ENCODE peak calls at places on chromosomes 6 and 20, in nine cellular contexts. X is body of pancreas, G is aorta, S is cardiac muscle cell, Y is left lung, P is endothelial cell of umbilical vein, N is ascending aorta, Q is fibroblast of lung, T is transverse colon. F is an unnamed sample. For H3K36me3, the result is how much of the 10 kb centered on the place peaks cover.

GRCh38 chr6:43993881-43994523 is 133.2 kb downstream of the MRPL14 start:
- DNase-seq in T (no peak), G (no peak), N (no peak), P (no peak), Q (no peak), S (no peak), X (peak), Y (no peak), F (peak)

GRCh38 chr6:169416249-169416648 is 162.6 kb upstream of the THBS2 start:
- DNase-seq in N (no peak), P (no peak), Y (no peak), Q (no peak), G (no peak), X (no peak), S (no peak), T (no peak), F (no peak)

GRCh38 chr20:20440473-20440872 is 72.6 kb downstream of the INSM1 start:
- DNase-seq in T (no peak), X (no peak), P (no peak), Y (no peak), S (no peak), Q (no peak), N (no peak), G (no peak), F (no peak)

GRCh38 chr6:53803081-53803860 is 8.5 kb downstream of the LRRC1 start:
- DNase-seq in G (no peak), S (no peak), X (no peak), P (no peak), Y (no peak), T (no peak), Q (peak), N (no peak), F (no peak)

GRCh38 chr20:9628589-9628988 is 114.2 kb downstream of the LAMP5 start:
- DNase-seq in X (no peak), Q (no peak), S (no peak), P (no peak), T (no peak), Y (no peak), N (no peak), G (no peak), F (no peak)

GRCh38 chr6:118708055-118708454 is 56.7 kb upstream of the CEP85L start:
- DNase-seq in X (no peak), Y (no peak), G (no peak), P (peak), T (no peak), N (no peak), S (peak), Q (peak), F (no peak)

GRCh38 chr6:138981416-138981815 is 6.6 kb downstream of the REPS1 start:
- DNase-seq in N (no peak), S (peak), Q (peak), P (no peak), X (no peak), Y (no peak), G (no peak), T (no peak), F (no peak)

GRCh38 chr6:98941319-98941718 is 6.4 kb downstream of the FBXL4 start:
- DNase-seq in X (no peak), Y (no peak), Q (peak), P (no peak), G (no peak), T (no peak), S (peak), N (no peak), F (no peak)

GRCh38 chr20:11178946-11179654 is 505.3 kb upstream of the JAG1 start:
- DNase-seq in P (peak), T (no peak), Q (peak), S (peak), N (no peak), G (no peak), Y (no peak), X (no peak), F (no peak)

GRCh38 chr6:129680633-129681032 is 29.3 kb downstream of the ARHGAP18 start:
- DNase-seq in X (no peak), N (no peak), Q (no peak), T (no peak), Y (no peak), S (no peak), G (no peak), P (no peak), F (no peak)

GRCh38 chr6:34457747-34458462 is 8.0 kb upstream of the PACSIN1 start:
- DNase-seq in X (no peak), S (no peak), Q (no peak), P (no peak), Y (no peak), T (no peak), G (no peak), N (no peak), F (peak)

GRCh38 chr6:161048636-161049035 is 57.1 kb downstream of the MAP3K4 start:
- DNase-seq in T (no peak), X (no peak), S (peak), G (no peak), N (no peak), Q (peak), Y (no peak), P (no peak), F (no peak)

GRCh38 chr6:6781172-6781876 is 192.8 kb downstream of the LY86 start:
- DNase-seq in P (no peak), T (no peak), S (peak), Y (peak), Q (peak), G (peak), N (no peak), X (peak), F (no peak)

GRCh38 chr6:8739454-8739853 is 304.1 kb upstream of the SLC35B3 start:
- DNase-seq in S (no peak), N (no peak), P (no peak), Y (no peak), Q (no peak), G (no peak), X (no peak), T (no peak), F (no peak)

GRCh38 chr20:32789896-32790750 is 27.9 kb downstream of the DNMT3B start:
- DNase-seq in P (peak), G (peak), Y (peak), Q (peak), X (peak), S (peak), N (no peak), T (peak), F (peak)

GRCh38 chr6:158220786-158221442 is 52.8 kb downstream of the GTF2H5 start:
- DNase-seq in Y (peak), S (peak), T (peak), G (peak), Q (peak), P (peak), X (peak), N (peak), F (peak)

GRCh38 chr6:53326372-53327016 is 22.3 kb downstream of the ELOVL5 start:
- DNase-seq in P (peak), N (peak), T (peak), Y (peak), Q (peak), X (peak), G (peak), S (peak), F (no peak)

GRCh38 chr6:42629845-42630244 is 66.0 kb downstream of the UBR2 start:
- DNase-seq in N (no peak), X (no peak), T (no peak), P (no peak), G (no peak), Q (no peak), S (no peak), Y (no peak), F (no peak)

GRCh38 chr20:6700563-6701328 is 66.7 kb upstream of the BMP2 start:
- DNase-seq in Y (peak), T (peak), X (peak), N (no peak), S (no peak), G (peak), Q (no peak), P (peak), F (no peak)

GRCh38 chr20:40276291-40276690 is 412.7 kb downstream of the MAFB start:
- DNase-seq in T (no peak), Q (no peak), P (no peak), S (peak), Y (no peak), X (no peak), G (peak), N (no peak), F (no peak)

GRCh38 chr6:30690403-30691207 is at the start of gene NRM:
- DNase-seq in Y (peak), T (peak), P (peak), Q (peak), N (peak), S (peak), G (peak), X (peak), F (peak)

GRCh38 chr6:113645576-113645970 is 211.6 kb upstream of the MARCKS start:
- DNase-seq in P (no peak), Y (no peak), S (peak), G (no peak), X (peak), T (peak), Q (peak), N (no peak), F (no peak)

GRCh38 chr20:39269031-39269461 is 306.9 kb downstream of the DHX35 start:
- DNase-seq in X (peak), Q (peak), G (no peak), S (peak), N (no peak), Y (peak), T (peak), P (no peak), F (peak)

GRCh38 chr6:43973351-43973750 is 153.9 kb downstream of the MRPL14 start:
- DNase-seq in S (no peak), Y (no peak), X (peak), G (no peak), T (no peak), N (no peak), P (no peak), Q (no peak), F (peak)

GRCh38 chr6:22770042-22770441 is 200.7 kb downstream of the HDGFL1 start:
- DNase-seq in T (no peak), S (no peak), P (no peak), Y (no peak), X (no peak), Q (no peak), N (no peak), G (no peak), F (no peak)

GRCh38 chr20:5078399-5078958 is 41.3 kb downstream of the PCNA start:
- DNase-seq in Y (peak), X (peak), P (peak), Q (peak), G (peak), T (peak), N (peak), S (peak), F (no peak)

GRCh38 chr6:161128680-161129196 is 137.2 kb downstream of the MAP3K4 start:
- DNase-seq in T (no peak), S (peak), G (no peak), X (no peak), Y (no peak), N (no peak), P (no peak), Q (peak), F (no peak)

GRCh38 chr6:27078734-27079357 is 168.7 kb upstream of the PRSS16 start:
- DNase-seq in G (no peak), S (peak), T (peak), Y (no peak), N (no peak), P (peak), X (peak), Q (peak), F (peak)

GRCh38 chr6:701215-701614 is 8.3 kb upstream of the EXOC2 start:
- DNase-seq in P (no peak), N (no peak), T (no peak), X (no peak), S (no peak), Q (no peak), G (no peak), Y (no peak), F (no peak)

GRCh38 chr20:6739406-6739805 is 28.1 kb upstream of the BMP2 start:
- DNase-seq in S (peak), Q (no peak), Y (no peak), G (no peak), X (no peak), N (no peak), T (no peak), P (no peak), F (no peak)

GRCh38 chr6:80742481-80742880 is 636.0 kb downstream of the BCKDHB start:
- DNase-seq in Q (peak), G (no peak), S (peak), T (no peak), X (no peak), P (peak), N (no peak), Y (no peak), F (no peak)

GRCh38 chr20:49230021-49230420 is 10.8 kb downstream of the DDX27 start:
- DNase-seq in Q (no peak), T (no peak), G (no peak), S (no peak), N (no peak), P (no peak), Y (no peak), X (no peak), F (no peak)

GRCh38 chr6:145148392-145149175 is 586.7 kb downstream of the EPM2A start:
- DNase-seq in Y (peak), N (no peak), Q (peak), G (no peak), T (no peak), S (peak), X (peak), P (no peak), F (no peak)

GRCh38 chr6:108608453-108609275 is 47.9 kb downstream of the FOXO3 start:
- DNase-seq in G (no peak), Y (no peak), T (no peak), N (no peak), P (no peak), S (no peak), Q (peak), X (no peak), F (no peak)

GRCh38 chr6:37738216-37738615 is 40.5 kb upstream of the MDGA1 start:
- DNase-seq in S (no peak), N (no peak), G (no peak), X (no peak), T (no peak), Q (no peak), Y (no peak), P (no peak), F (no peak)

GRCh38 chr6:37735722-37736121 is 38.0 kb upstream of the MDGA1 start:
- DNase-seq in P (no peak), X (no peak), S (no peak), G (no peak), T (no peak), N (no peak), Q (no peak), Y (no peak), F (no peak)

GRCh38 chr6:37741757-37742400 is 44.2 kb upstream of the MDGA1 start:
- DNase-seq in Q (no peak), P (peak), N (no peak), Y (no peak), X (peak), S (peak), T (peak), G (no peak), F (peak)

GRCh38 chr6:37742401-37742760 is 44.7 kb upstream of the MDGA1 start:
- DNase-seq in N (no peak), S (no peak), X (no peak), T (no peak), Y (no peak), P (no peak), Q (no peak), G (no peak), F (no peak)

DNA sequence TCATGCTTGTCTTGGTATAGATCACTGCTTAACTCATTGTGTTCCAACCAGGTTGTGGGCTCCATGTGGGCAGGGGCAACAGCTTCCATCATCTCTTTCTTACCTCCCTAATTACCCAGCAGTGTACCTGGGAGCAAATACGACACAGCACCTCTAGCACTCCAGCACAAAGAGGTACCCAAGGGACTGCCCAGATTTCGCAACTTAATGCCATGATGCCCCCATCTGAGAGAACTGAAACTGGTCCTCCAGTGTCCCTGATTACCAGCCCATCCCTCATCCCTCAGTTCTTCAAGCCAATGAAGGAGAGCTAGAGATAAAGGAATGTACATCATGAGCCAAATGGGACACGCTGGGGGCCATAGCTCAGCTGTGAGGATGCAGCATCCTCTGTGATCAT is 41.9 kb upstream of the MDGA1 start:
- DNase-seq in P (no peak), Q (no peak), T (no peak), Y (no peak), G (no peak), N (no peak), S (no peak), X (no peak), F (no peak)
- H3K36me3 ChIP-seq in P (under half), Q (under half), T (under half), Y (under half), G (under half), N (under half), S (under half), X (under half), F (under half)

DNA sequence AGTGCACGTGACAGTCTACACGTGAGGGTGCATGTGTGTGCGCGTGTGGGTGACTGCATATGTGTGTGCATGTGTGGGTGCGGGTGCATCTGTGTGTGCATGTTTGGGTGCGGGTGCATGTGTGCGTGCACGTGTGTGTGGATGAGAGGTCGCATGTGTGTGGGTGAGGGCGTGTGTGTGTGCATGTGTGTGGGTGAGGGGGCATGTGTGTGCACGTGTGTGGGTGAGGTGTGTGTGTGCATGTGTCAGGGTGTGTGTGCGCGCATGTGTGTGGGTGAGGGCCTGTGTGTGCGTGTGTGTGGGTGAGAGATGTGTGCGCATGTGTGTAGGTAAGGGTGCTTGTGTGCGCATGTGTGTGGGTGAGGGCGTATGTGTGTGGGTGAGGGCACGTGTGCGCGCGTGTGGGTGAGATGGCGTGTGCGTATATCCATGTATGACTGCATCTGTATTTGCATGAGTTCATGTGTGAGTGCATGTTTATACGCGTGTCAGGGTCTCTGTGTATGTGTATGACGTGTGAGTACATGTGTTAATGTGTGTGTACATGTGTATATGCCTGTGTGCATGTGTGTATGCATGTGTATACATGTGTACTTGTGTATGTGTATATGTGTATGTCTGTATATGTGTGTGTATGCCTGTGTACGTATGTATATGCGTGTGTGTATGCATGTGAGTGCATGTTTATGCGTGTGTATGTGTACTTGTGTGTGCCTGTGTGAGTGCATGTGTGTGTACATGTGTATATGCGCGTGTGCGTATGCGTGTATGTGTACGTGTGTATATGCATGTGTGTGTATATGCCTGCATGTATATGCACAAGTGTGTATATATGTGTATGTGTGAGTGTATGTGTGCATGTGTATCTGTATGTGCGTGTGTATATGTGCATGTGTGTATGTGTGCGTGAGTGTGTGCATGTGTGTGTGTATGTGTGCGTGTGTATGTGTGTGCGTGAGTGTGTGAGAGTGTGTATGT is 4.1 kb upstream of the LIME1 start:
- DNase-seq in G (no peak), Y (no peak), X (no peak), P (no peak), S (no peak), T (no peak), N (no peak), Q (no peak), F (no peak)
- H3K36me3 ChIP-seq in G (under half), Y (under half), X (under half), P (under half), S (under half), T (under half), N (under half), Q (under half), F (under half)

GRCh38 chr20:56634307-56634706 is 5.2 kb downstream of the TFAP2C start:
- DNase-seq in T (no peak), Q (no peak), S (no peak), X (no peak), P (no peak), G (no peak), Y (no peak), N (no peak), F (no peak)

GRCh38 chr20:56636701-56637100 is 7.6 kb downstream of the TFAP2C start:
- DNase-seq in P (no peak), S (no peak), G (no peak), X (no peak), N (no peak), Y (no peak), Q (peak), T (no peak), F (no peak)

GRCh38 chr20:56631990-56632327 is 2.9 kb downstream of the TFAP2C start:
- DNase-seq in N (no peak), S (no peak), Y (no peak), P (no peak), G (no peak), X (no peak), Q (no peak), T (no peak), F (no peak)

GRCh38 chr20:56634735-56635422 is 5.8 kb downstream of the TFAP2C start:
- DNase-seq in N (no peak), S (no peak), P (no peak), Y (no peak), Q (no peak), X (no peak), T (no peak), G (no peak), F (peak)

DNA sequence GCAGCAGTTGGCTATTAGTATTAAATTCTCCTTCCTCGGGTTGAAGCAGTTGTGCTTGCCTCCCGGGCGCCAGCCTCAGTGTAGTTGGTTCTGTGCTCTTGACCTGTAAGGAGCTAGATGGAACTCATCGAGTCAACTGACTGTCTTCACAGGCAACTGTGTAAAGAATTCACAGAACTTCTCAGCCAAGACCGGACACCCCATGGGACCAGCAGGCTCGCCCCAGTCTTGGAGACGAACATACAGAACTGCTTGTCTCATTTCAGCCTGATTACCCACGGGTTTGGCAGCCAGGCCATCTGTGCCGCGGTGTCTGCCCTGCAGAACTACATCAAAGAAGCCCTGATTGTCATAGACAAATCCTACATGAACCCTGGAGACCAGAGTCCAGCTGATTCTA is 8.5 kb downstream of the TFAP2C start:
- DNase-seq in N (no peak), X (no peak), Y (no peak), T (no peak), Q (no peak), S (no peak), G (no peak), P (no peak), F (no peak)
- H3K36me3 ChIP-seq in N (under half), X (under half), Y (under half), T (under half), Q (under half), S (under half), G (under half), P (under half), F (under half)

GRCh38 chr20:13915244-13915643 is 75.2 kb downstream of the SEL1L2 start:
- DNase-seq in Q (no peak), P (no peak), T (no peak), N (no peak), S (no peak), G (no peak), X (peak), Y (no peak), F (no peak)
- H3K36me3 ChIP-seq in Q (under half), P (under half), T (under half), N (under half), S (under half), G (under half), X (under half), Y (under half), F (under half)

GRCh38 chr6:135043854-135044253 is 10.8 kb downstream of the HBS1L start:
- DNase-seq in Y (no peak), N (no peak), P (no peak), G (no peak), Q (peak), T (no peak), S (peak), X (no peak), F (no peak)
- H3K36me3 ChIP-seq in Y (under half), N (under half), P (under half), G (under half), Q (under half), T (under half), S (under half), X (under half), F (under half)

GRCh38 chr20:44200983-44201382 is 9.6 kb downstream of the OSER1 start:
- DNase-seq in S (no peak), N (no peak), P (no peak), G (no peak), Q (no peak), Y (no peak), T (no peak), X (no peak), F (no peak)
- H3K36me3 ChIP-seq in S (under half), N (under half), P (under half), G (under half), Q (under half), Y (half or more), T (under half), X (under half), F (under half)

F was measured in H7.